ENCODE peak calls at places on chromosomes 13 and 19, in nine cellular contexts. A, O, N, B, T, F, D, E and I are unnamed samples.

GRCh38 chr19:5718032-5718578 is 1.8 kb downstream of the LONP1 start:
- DNase-seq in D (no peak), O (no peak), T (no peak), E (no peak), A (no peak), N (no peak), F (no peak), B (no peak), I (no peak)

GRCh38 chr19:56504581-56504980 is 3.1 kb upstream of the ZNF471 start:
- DNase-seq in A (no peak), B (no peak), E (no peak), F (no peak), D (no peak), T (no peak), O (no peak), N (no peak), I (peak)

GRCh38 chr19:38023245-38023644 is 116.2 kb downstream of the SIPA1L3 start:
- DNase-seq in E (no peak), F (no peak), D (no peak), O (no peak), B (no peak), A (no peak), N (no peak), T (no peak), I (no peak)

GRCh38 chr19:28744943-28745342 is 468.0 kb downstream of the UQCRFS1 start:
- DNase-seq in F (no peak), E (no peak), T (no peak), O (no peak), N (no peak), D (no peak), A (no peak), B (no peak), I (no peak)

GRCh38 chr13:28327761-28328607 is 166.9 kb downstream of the FLT1 start:
- DNase-seq in E (no peak), F (no peak), N (no peak), O (no peak), A (no peak), T (no peak), B (no peak), D (no peak), I (no peak)

GRCh38 chr19:50325310-50326100 is 3.7 kb downstream of the KCNC3 start:
- DNase-seq in B (peak), E (peak), T (no peak), O (peak), A (peak), F (peak), D (peak), N (peak), I (peak)

GRCh38 chr13:106619688-106620555 is 52.0 kb upstream of the ARGLU1 start:
- DNase-seq in N (no peak), E (no peak), T (peak), A (peak), B (peak), F (peak), D (peak), O (peak), I (peak)

GRCh38 chr13:88726075-88726474 is 1054.9 kb downstream of the SLITRK5 start:
- DNase-seq in E (no peak), D (no peak), F (no peak), B (no peak), N (no peak), O (no peak), T (no peak), A (no peak), I (no peak)

GRCh38 chr19:45523642-45524256 is 16.5 kb downstream of the VASP start:
- DNase-seq in A (peak), N (peak), T (peak), F (peak), E (peak), D (peak), B (peak), O (peak), I (peak)

GRCh38 chr19:45526143-45526542 is 18.9 kb downstream of the VASP start:
- DNase-seq in F (no peak), D (peak), O (no peak), A (peak), T (peak), N (no peak), B (peak), E (peak), I (peak)

GRCh38 chr19:45524575-45525129 is 17.4 kb downstream of the VASP start:
- DNase-seq in O (no peak), T (no peak), F (no peak), E (no peak), B (peak), N (no peak), A (no peak), D (no peak), I (no peak)

GRCh38 chr19:45518469-45518826 is 11.2 kb downstream of the VASP start:
- DNase-seq in F (no peak), D (no peak), A (peak), E (peak), B (no peak), O (no peak), N (no peak), T (no peak), I (no peak)

DNA sequence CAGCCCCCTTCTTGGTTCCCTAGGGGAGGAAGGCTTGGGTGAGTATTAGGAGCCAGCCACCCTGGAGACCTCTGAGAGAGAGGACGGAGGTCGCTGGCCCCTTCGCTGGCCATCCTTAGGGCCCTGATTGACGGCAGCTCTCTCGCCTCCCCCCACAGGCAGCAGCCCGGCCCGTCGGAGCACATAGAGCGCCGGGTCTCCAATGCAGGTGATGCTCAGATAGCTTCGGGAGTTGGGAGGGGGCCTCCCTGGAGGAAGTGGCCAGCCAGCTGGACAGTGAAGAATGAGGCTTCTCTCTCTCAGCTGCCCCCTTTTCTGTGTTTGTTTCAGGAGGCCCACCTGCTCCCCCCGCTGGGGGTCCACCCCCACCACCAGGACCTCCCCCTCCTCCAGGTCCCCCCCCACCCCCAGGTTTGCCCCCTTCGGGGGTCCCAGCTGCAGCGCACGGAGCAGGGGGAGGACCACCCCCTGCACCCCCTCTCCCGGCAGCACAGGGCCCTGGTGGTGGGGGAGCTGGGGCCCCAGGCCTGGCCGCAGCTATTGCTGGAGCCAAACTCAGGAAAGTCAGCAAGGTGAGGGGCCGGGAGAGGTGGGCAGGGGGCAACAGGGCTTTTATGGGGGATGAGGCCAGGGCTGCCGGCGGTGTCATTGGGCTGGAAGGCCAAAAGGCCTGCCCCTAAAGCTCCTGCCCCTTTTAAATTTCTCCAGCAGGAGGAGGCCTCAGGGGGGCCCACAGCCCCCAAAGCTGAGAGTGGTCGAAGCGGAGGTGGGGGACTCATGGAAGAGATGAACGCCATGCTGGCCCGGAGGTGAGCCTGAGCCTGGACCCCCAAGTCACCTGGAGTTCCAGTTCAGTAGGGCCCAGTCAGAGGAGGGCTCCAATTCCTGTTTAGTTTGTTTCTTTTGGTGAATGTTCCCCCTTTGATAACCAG is 15.0 kb downstream of the VASP start:
- DNase-seq in B (no peak), E (no peak), N (no peak), O (no peak), D (no peak), A (no peak), T (no peak), F (no peak), I (no peak)
- TF ChIP-seq POLR2A in B (no peak), E (no peak), N (no peak), O (no peak), D (no peak), A (no peak), T (no peak), F (no peak), I (no peak)

GRCh38 chr19:3762501-3763459 is at the start of gene MRPL54:
- DNase-seq in F (peak), O (peak), T (peak), N (peak), A (peak), B (peak), D (peak), E (peak), I (peak)
- TF ChIP-seq POLR2A in F (peak), O (peak), T (peak), N (peak), A (peak), B (peak), D (peak), E (no peak), I (peak)

GRCh38 chr19:1027953-1028902 is 1.8 kb downstream of the CNN2 start:
- DNase-seq in N (peak), A (peak), O (peak), D (peak), B (peak), E (peak), T (no peak), F (peak), I (peak)
- TF ChIP-seq POLR2A in N (no peak), A (peak), O (no peak), D (peak), B (no peak), E (no peak), T (peak), F (peak), I (peak)

GRCh38 chr13:77872995-77873394 is 45.6 kb downstream of the EDNRB start:
- DNase-seq in A (no peak), E (no peak), T (no peak), D (no peak), F (no peak), N (no peak), O (no peak), B (no peak), I (no peak)
- TF ChIP-seq POLR2A in A (no peak), E (no peak), T (no peak), D (no peak), F (no peak), N (no peak), O (no peak), B (no peak), I (no peak)

GRCh38 chr19:33505168-33505567 is 16.4 kb downstream of the PEPD start:
- DNase-seq in F (no peak), B (no peak), E (no peak), T (no peak), D (no peak), N (no peak), A (no peak), O (no peak), I (no peak)

GRCh38 chr19:33505823-33506222 is 15.8 kb downstream of the PEPD start:
- DNase-seq in E (no peak), O (no peak), T (no peak), N (no peak), B (no peak), F (no peak), D (no peak), A (no peak), I (no peak)

GRCh38 chr19:33502521-33502920 is 19.1 kb downstream of the PEPD start:
- DNase-seq in B (no peak), F (no peak), E (no peak), T (no peak), D (no peak), A (no peak), O (no peak), N (no peak), I (no peak)

GRCh38 chr19:33502991-33503790 is 18.4 kb downstream of the PEPD start:
- DNase-seq in A (no peak), D (no peak), T (no peak), F (no peak), N (peak), B (no peak), E (no peak), O (no peak), I (no peak)

GRCh38 chr19:33503791-33504444 is 17.7 kb downstream of the PEPD start:
- DNase-seq in F (no peak), N (peak), A (no peak), D (no peak), T (no peak), E (no peak), O (no peak), B (no peak), I (no peak)
- TF ChIP-seq POLR2A in F (no peak), N (no peak), A (no peak), D (no peak), T (no peak), E (no peak), O (no peak), B (no peak), I (no peak)

DNA sequence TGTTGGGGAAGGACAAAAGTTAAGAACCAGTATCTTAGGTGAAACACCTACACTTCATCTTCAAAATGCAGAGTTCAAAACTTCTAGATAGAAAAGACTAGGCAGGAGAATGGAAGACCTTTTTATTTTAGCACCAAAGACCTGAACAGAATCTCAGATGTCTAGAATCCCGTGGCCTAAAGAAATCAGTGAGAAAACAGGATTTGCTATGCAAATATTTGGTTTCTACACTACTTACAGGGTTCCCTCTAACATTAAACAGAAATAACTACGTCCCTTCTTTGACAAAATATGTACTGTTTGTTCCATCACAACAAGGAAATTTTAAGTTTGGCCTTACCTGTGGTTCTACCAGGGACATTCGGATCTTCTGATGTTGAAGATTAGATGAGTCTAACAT is 21.5 kb downstream of the DIS3 start:
- DNase-seq in D (no peak), N (no peak), B (no peak), E (no peak), F (no peak), A (no peak), O (no peak), T (no peak), I (no peak)
- TF ChIP-seq POLR2A in D (no peak), N (no peak), B (no peak), E (no peak), F (no peak), A (no peak), O (no peak), T (no peak), I (no peak)

GRCh38 chr19:58380736-58381459 is at the start of gene ZNF837:
- DNase-seq in O (peak), T (peak), B (peak), E (peak), N (peak), D (peak), F (peak), A (peak), I (peak)
- TF ChIP-seq POLR2A in O (peak), T (peak), B (peak), E (no peak), N (peak), D (peak), F (peak), A (peak), I (peak)